ENCODE peak calls at places on chromosomes 6 and 20, in ten cellular contexts. One of them, this sample, is unnamed.

GRCh38 chr6:24583463-24584389 is 62.3 kb downstream of the KIAA0319 start:
- DNase-seq in anterior cingulate cortex: peak
- DNase-seq in M059J: peak
- DNase-seq in GM10248: peak
- DNase-seq in myocyte: peak
- DNase-seq in cardiac fibroblast: peak
- DNase-seq in IMR-90: peak
- DNase-seq in NCI-H2081: peak
- DNase-seq in HEK293T: peak
- DNase-seq in tibial nerve: peak
- DNase-seq in this sample: peak

GRCh38 chr6:56843476-56844349 is 111.2 kb upstream of the BEND6 start:
- DNase-seq in HEK293T: peak
- DNase-seq in myocyte: peak
- DNase-seq in cardiac fibroblast: peak
- DNase-seq in IMR-90: peak
- DNase-seq in tibial nerve: peak
- DNase-seq in NCI-H2081: peak
- DNase-seq in M059J: peak
- DNase-seq in GM10248: peak
- DNase-seq in anterior cingulate cortex: peak
- DNase-seq in this sample: no peak

GRCh38 chr20:22511943-22512910 is 72.1 kb downstream of the FOXA2 start:
- DNase-seq in IMR-90: no peak
- DNase-seq in tibial nerve: no peak
- DNase-seq in myocyte: no peak
- DNase-seq in M059J: no peak
- DNase-seq in anterior cingulate cortex: no peak
- DNase-seq in GM10248: no peak
- DNase-seq in NCI-H2081: peak
- DNase-seq in HEK293T: peak
- DNase-seq in cardiac fibroblast: peak
- DNase-seq in this sample: peak

GRCh38 chr6:105489213-105489525 is 86.3 kb upstream of the PREP start:
- DNase-seq in M059J: peak
- DNase-seq in IMR-90: peak
- DNase-seq in HEK293T: no peak
- DNase-seq in GM10248: no peak
- DNase-seq in cardiac fibroblast: no peak
- DNase-seq in NCI-H2081: no peak
- DNase-seq in anterior cingulate cortex: no peak
- DNase-seq in tibial nerve: no peak
- DNase-seq in myocyte: no peak
- DNase-seq in this sample: no peak

GRCh38 chr20:58938541-58938940 is 42.5 kb upstream of the NELFCD start:
- DNase-seq in HEK293T: no peak
- DNase-seq in myocyte: no peak
- DNase-seq in tibial nerve: no peak
- DNase-seq in M059J: no peak
- DNase-seq in cardiac fibroblast: no peak
- DNase-seq in NCI-H2081: no peak
- DNase-seq in GM10248: no peak
- DNase-seq in anterior cingulate cortex: no peak
- DNase-seq in IMR-90: no peak
- DNase-seq in this sample: no peak

GRCh38 chr6:111087106-111087835 is at the start of gene SLC16A10:
- DNase-seq in NCI-H2081: peak
- DNase-seq in GM10248: peak
- DNase-seq in HEK293T: peak
- DNase-seq in myocyte: peak
- DNase-seq in cardiac fibroblast: peak
- DNase-seq in IMR-90: no peak
- DNase-seq in tibial nerve: no peak
- DNase-seq in anterior cingulate cortex: peak
- DNase-seq in M059J: peak
- DNase-seq in this sample: peak

GRCh38 chr6:158219229-158219628 is 51.1 kb downstream of the GTF2H5 start:
- DNase-seq in IMR-90: peak
- DNase-seq in HEK293T: no peak
- DNase-seq in myocyte: peak
- DNase-seq in tibial nerve: no peak
- DNase-seq in M059J: peak
- DNase-seq in NCI-H2081: no peak
- DNase-seq in GM10248: no peak
- DNase-seq in cardiac fibroblast: peak
- DNase-seq in anterior cingulate cortex: no peak
- DNase-seq in this sample: no peak

GRCh38 chr6:10221186-10221585 is 193.7 kb downstream of the TFAP2A start:
- DNase-seq in cardiac fibroblast: no peak
- DNase-seq in HEK293T: no peak
- DNase-seq in tibial nerve: no peak
- DNase-seq in IMR-90: no peak
- DNase-seq in myocyte: no peak
- DNase-seq in GM10248: no peak
- DNase-seq in NCI-H2081: no peak
- DNase-seq in anterior cingulate cortex: no peak
- DNase-seq in M059J: no peak
- DNase-seq in this sample: no peak

GRCh38 chr20:47574616-47575401 is 73.1 kb downstream of the NCOA3 start:
- DNase-seq in GM10248: peak
- DNase-seq in myocyte: no peak
- DNase-seq in HEK293T: no peak
- DNase-seq in anterior cingulate cortex: no peak
- DNase-seq in IMR-90: peak
- DNase-seq in M059J: peak
- DNase-seq in cardiac fibroblast: peak
- DNase-seq in NCI-H2081: peak
- DNase-seq in tibial nerve: no peak
- DNase-seq in this sample: peak

GRCh38 chr6:79384845-79385244 is 150.4 kb upstream of the HMGN3 start:
- DNase-seq in myocyte: peak
- DNase-seq in IMR-90: no peak
- DNase-seq in HEK293T: peak
- DNase-seq in anterior cingulate cortex: no peak
- DNase-seq in NCI-H2081: peak
- DNase-seq in cardiac fibroblast: peak
- DNase-seq in M059J: no peak
- DNase-seq in GM10248: no peak
- DNase-seq in tibial nerve: no peak
- DNase-seq in this sample: peak

GRCh38 chr6:109672204-109672603 is 18.8 kb downstream of the AK9 start:
- DNase-seq in IMR-90: peak
- DNase-seq in cardiac fibroblast: peak
- DNase-seq in HEK293T: no peak
- DNase-seq in M059J: peak
- DNase-seq in tibial nerve: no peak
- DNase-seq in anterior cingulate cortex: no peak
- DNase-seq in GM10248: no peak
- DNase-seq in myocyte: no peak
- DNase-seq in NCI-H2081: no peak
- DNase-seq in this sample: no peak

GRCh38 chr6:71478834-71479541 is 190.4 kb downstream of the OGFRL1 start:
- DNase-seq in myocyte: peak
- DNase-seq in anterior cingulate cortex: no peak
- DNase-seq in GM10248: no peak
- DNase-seq in M059J: peak
- DNase-seq in tibial nerve: no peak
- DNase-seq in NCI-H2081: no peak
- DNase-seq in IMR-90: peak
- DNase-seq in cardiac fibroblast: peak
- DNase-seq in HEK293T: no peak
- DNase-seq in this sample: no peak